ENCODE peak calls at places on chromosomes 12 and 14, in five cellular contexts. K is HT1080, X is ovary, H is G401, P is ELR. L is an unnamed sample.

GRCh38 chr12:18798445-18799139 is 60.7 kb downstream of the CAPZA3 start:
- DNase-seq in K (no peak), H (no peak), X (no peak), P (no peak), L (no peak)

GRCh38 chr14:23183076-23183475 is 384 bp downstream of the SLC7A8 start:
- DNase-seq in P (peak; percentile 15), X (no peak), H (peak; percentile 64), K (no peak), L (no peak)

GRCh38 chr14:35632276-35633071 is 98.5 kb downstream of the INSM2 start:
- DNase-seq in P (no peak), X (no peak), H (no peak), K (no peak), L (no peak)

GRCh38 chr12:130989391-130989790 is 35.7 kb downstream of the ADGRD1 start:
- DNase-seq in K (no peak), H (no peak), X (no peak), P (no peak), L (no peak)

GRCh38 chr14:36520601-36521525 is 831 bp upstream of the NKX2-1 start:
- DNase-seq in X (no peak), H (no peak), K (peak; percentile 25), P (peak; percentile 54), L (no peak)

GRCh38 chr12:69985656-69986055 is 160.6 kb downstream of the MYRFL start:
- DNase-seq in H (no peak), K (peak; percentile 31), P (peak; percentile 38), X (no peak), L (no peak)

GRCh38 chr14:21087294-21088091 is 11.0 kb downstream of the ZNF219 start:
- DNase-seq in X (no peak), K (peak; percentile 98), P (peak; percentile 92), H (peak; percentile 95), L (peak; percentile 93)

GRCh38 chr12:96153131-96153724 is 40.9 kb upstream of the ELK3 start:
- DNase-seq in H (no peak), X (no peak), K (no peak), P (no peak), L (no peak)

GRCh38 chr14:85527006-85527405 is 2.9 kb upstream of the FLRT2 start:
- DNase-seq in K (peak; percentile 21), X (no peak), P (peak; percentile 76), H (no peak), L (no peak)

GRCh38 chr12:106037524-106038298 is 101.0 kb downstream of the NUAK1 start:
- DNase-seq in H (no peak), X (no peak), P (no peak), K (no peak), L (no peak)

GRCh38 chr14:37376944-37377609 is 179.3 kb downstream of the MIPOL1 start:
- DNase-seq in X (no peak), K (no peak), H (no peak), P (no peak), L (no peak)

GRCh38 chr12:124392991-124393790 is 98.3 kb downstream of the RFLNA start:
- DNase-seq in H (peak; percentile 71), K (no peak), P (peak; percentile 64), X (peak; percentile 93), L (peak; percentile 81)

GRCh38 chr12:94041833-94042232 is 106.5 kb upstream of the PLXNC1 start:
- DNase-seq in K (no peak), X (no peak), H (no peak), P (no peak), L (no peak)

GRCh38 chr12:112018571-112019237 is 5.5 kb downstream of the ERP29 start:
- DNase-seq in K (peak; percentile 83), H (no peak), P (peak; percentile 87), X (no peak), L (no peak)

GRCh38 chr14:80109055-80109454 is 102.2 kb downstream of the DIO2 start:
- DNase-seq in X (no peak), H (no peak), P (no peak), K (no peak), L (no peak)